ENCODE peak calls at places on chromosomes 5 and 9, in eight cellular contexts. One of them, this sample, is unnamed.

GRCh38 chr9:134366223-134367031 is 40.2 kb downstream of the RXRA start:
- DNase-seq in cardiac fibroblast: peak; percentile 91
- DNase-seq in fibroblast of the aortic adventitia: peak; percentile 93
- DNase-seq in dorsolateral prefrontal cortex: peak; percentile 89
- DNase-seq in upper lobe of right lung: peak; percentile 94
- DNase-seq in endothelial cell of umbilical vein: peak; percentile 77
- DNase-seq in GM23338: no peak
- DNase-seq in uterus: peak; percentile 91
- DNase-seq in this sample: peak; percentile 71

GRCh38 chr9:132056717-132057429 is 22.8 kb downstream of the MED27 start:
- DNase-seq in cardiac fibroblast: no peak
- DNase-seq in fibroblast of the aortic adventitia: no peak
- DNase-seq in dorsolateral prefrontal cortex: no peak
- DNase-seq in upper lobe of right lung: no peak
- DNase-seq in endothelial cell of umbilical vein: no peak
- DNase-seq in GM23338: no peak
- DNase-seq in uterus: no peak
- DNase-seq in this sample: no peak

GRCh38 chr5:34621280-34622045 is 34.7 kb upstream of the RAI14 start:
- DNase-seq in cardiac fibroblast: peak; percentile 39
- DNase-seq in fibroblast of the aortic adventitia: peak; percentile 68
- DNase-seq in dorsolateral prefrontal cortex: no peak
- DNase-seq in upper lobe of right lung: no peak
- DNase-seq in endothelial cell of umbilical vein: peak; percentile 93
- DNase-seq in GM23338: no peak
- DNase-seq in uterus: no peak
- DNase-seq in this sample: peak; percentile 23

GRCh38 chr9:35618325-35618727 is at the start of gene CD72:
- DNase-seq in cardiac fibroblast: no peak
- DNase-seq in fibroblast of the aortic adventitia: no peak
- DNase-seq in dorsolateral prefrontal cortex: no peak
- DNase-seq in upper lobe of right lung: no peak
- DNase-seq in endothelial cell of umbilical vein: no peak
- DNase-seq in GM23338: no peak
- DNase-seq in uterus: no peak
- DNase-seq in this sample: no peak

GRCh38 chr9:132591751-132592314 is 9.4 kb downstream of the BARHL1 start:
- DNase-seq in cardiac fibroblast: no peak
- DNase-seq in fibroblast of the aortic adventitia: no peak
- DNase-seq in dorsolateral prefrontal cortex: no peak
- DNase-seq in upper lobe of right lung: no peak
- DNase-seq in endothelial cell of umbilical vein: no peak
- DNase-seq in GM23338: peak; percentile 52
- DNase-seq in uterus: no peak
- DNase-seq in this sample: no peak

GRCh38 chr9:111566234-111566633 is 33.2 kb downstream of the PTGR1 start:
- DNase-seq in cardiac fibroblast: peak; percentile 45
- DNase-seq in fibroblast of the aortic adventitia: peak; percentile 10
- DNase-seq in dorsolateral prefrontal cortex: no peak
- DNase-seq in upper lobe of right lung: no peak
- DNase-seq in endothelial cell of umbilical vein: peak; percentile 22
- DNase-seq in GM23338: no peak
- DNase-seq in uterus: no peak
- DNase-seq in this sample: no peak

GRCh38 chr9:76087978-76088377 is 197.5 kb downstream of the PCSK5 start:
- DNase-seq in cardiac fibroblast: no peak
- DNase-seq in fibroblast of the aortic adventitia: no peak
- DNase-seq in dorsolateral prefrontal cortex: no peak
- DNase-seq in upper lobe of right lung: no peak
- DNase-seq in endothelial cell of umbilical vein: no peak
- DNase-seq in GM23338: no peak
- DNase-seq in uterus: no peak
- DNase-seq in this sample: no peak

GRCh38 chr5:64742821-64743220 is 25.7 kb downstream of the SREK1IP1 start:
- DNase-seq in cardiac fibroblast: no peak
- DNase-seq in fibroblast of the aortic adventitia: no peak
- DNase-seq in dorsolateral prefrontal cortex: no peak
- DNase-seq in upper lobe of right lung: no peak
- DNase-seq in endothelial cell of umbilical vein: no peak
- DNase-seq in GM23338: no peak
- DNase-seq in uterus: no peak
- DNase-seq in this sample: no peak

GRCh38 chr9:133449760-133450159 is 10.0 kb upstream of the CACFD1 start:
- DNase-seq in cardiac fibroblast: no peak
- DNase-seq in fibroblast of the aortic adventitia: no peak
- DNase-seq in dorsolateral prefrontal cortex: no peak
- DNase-seq in upper lobe of right lung: peak; percentile 79
- DNase-seq in endothelial cell of umbilical vein: no peak
- DNase-seq in GM23338: no peak
- DNase-seq in uterus: no peak
- DNase-seq in this sample: no peak

GRCh38 chr5:168364151-168364661 is 72.8 kb downstream of the WWC1 start:
- DNase-seq in cardiac fibroblast: no peak
- DNase-seq in fibroblast of the aortic adventitia: no peak
- DNase-seq in dorsolateral prefrontal cortex: no peak
- DNase-seq in upper lobe of right lung: no peak
- DNase-seq in endothelial cell of umbilical vein: no peak
- DNase-seq in GM23338: no peak
- DNase-seq in uterus: no peak
- DNase-seq in this sample: peak; percentile 78

GRCh38 chr9:70411141-70411929 is 3.1 kb downstream of the KLF9 start:
- DNase-seq in cardiac fibroblast: peak; percentile 85
- DNase-seq in fibroblast of the aortic adventitia: peak; percentile 87
- DNase-seq in dorsolateral prefrontal cortex: peak; percentile 78
- DNase-seq in upper lobe of right lung: peak; percentile 72
- DNase-seq in endothelial cell of umbilical vein: peak; percentile 77
- DNase-seq in GM23338: no peak
- DNase-seq in uterus: peak; percentile 60
- DNase-seq in this sample: no peak

GRCh38 chr5:116454417-116454927 is 120.2 kb downstream of the SEMA6A start:
- DNase-seq in cardiac fibroblast: peak; percentile 84
- DNase-seq in fibroblast of the aortic adventitia: peak; percentile 89
- DNase-seq in dorsolateral prefrontal cortex: no peak
- DNase-seq in upper lobe of right lung: no peak
- DNase-seq in endothelial cell of umbilical vein: peak; percentile 9
- DNase-seq in GM23338: no peak
- DNase-seq in uterus: no peak
- DNase-seq in this sample: peak; percentile 89

GRCh38 chr9:70510157-70510770 is 95.8 kb upstream of the KLF9 start:
- DNase-seq in cardiac fibroblast: no peak
- DNase-seq in fibroblast of the aortic adventitia: no peak
- DNase-seq in dorsolateral prefrontal cortex: no peak
- DNase-seq in upper lobe of right lung: peak; percentile 66
- DNase-seq in endothelial cell of umbilical vein: peak; percentile 46
- DNase-seq in GM23338: peak; percentile 77
- DNase-seq in uterus: no peak
- DNase-seq in this sample: no peak

GRCh38 chr5:137794863-137795262 is 40.7 kb upstream of the HNRNPA0 start:
- DNase-seq in cardiac fibroblast: no peak
- DNase-seq in fibroblast of the aortic adventitia: no peak
- DNase-seq in dorsolateral prefrontal cortex: no peak
- DNase-seq in upper lobe of right lung: no peak
- DNase-seq in endothelial cell of umbilical vein: no peak
- DNase-seq in GM23338: peak; percentile 63
- DNase-seq in uterus: no peak
- DNase-seq in this sample: no peak

GRCh38 chr5:81838307-81838906 is 87.5 kb upstream of the SSBP2 start:
- DNase-seq in cardiac fibroblast: peak; percentile 68
- DNase-seq in fibroblast of the aortic adventitia: peak; percentile 62
- DNase-seq in dorsolateral prefrontal cortex: no peak
- DNase-seq in upper lobe of right lung: no peak
- DNase-seq in endothelial cell of umbilical vein: peak; percentile 34
- DNase-seq in GM23338: peak; percentile 73
- DNase-seq in uterus: no peak
- DNase-seq in this sample: peak; percentile 39

GRCh38 chr5:107104774-107105050 is 566.0 kb downstream of the EFNA5 start:
- DNase-seq in cardiac fibroblast: peak; percentile 8
- DNase-seq in fibroblast of the aortic adventitia: peak; percentile 9
- DNase-seq in dorsolateral prefrontal cortex: no peak
- DNase-seq in upper lobe of right lung: no peak
- DNase-seq in endothelial cell of umbilical vein: no peak
- DNase-seq in GM23338: peak; percentile 66
- DNase-seq in uterus: no peak
- DNase-seq in this sample: no peak

GRCh38 chr9:26863074-26863473 is 29.5 kb downstream of the CAAP1 start:
- DNase-seq in cardiac fibroblast: peak; percentile 32
- DNase-seq in fibroblast of the aortic adventitia: peak; percentile 48
- DNase-seq in dorsolateral prefrontal cortex: no peak
- DNase-seq in upper lobe of right lung: no peak
- DNase-seq in endothelial cell of umbilical vein: no peak
- DNase-seq in GM23338: peak; percentile 62
- DNase-seq in uterus: no peak
- DNase-seq in this sample: peak; percentile 6

GRCh38 chr5:81756016-81756415 is 5.1 kb upstream of the SSBP2 start:
- DNase-seq in cardiac fibroblast: peak; percentile 57
- DNase-seq in fibroblast of the aortic adventitia: peak; percentile 32
- DNase-seq in dorsolateral prefrontal cortex: no peak
- DNase-seq in upper lobe of right lung: no peak
- DNase-seq in endothelial cell of umbilical vein: peak; percentile 51
- DNase-seq in GM23338: no peak
- DNase-seq in uterus: no peak
- DNase-seq in this sample: no peak

GRCh38 chr9:131021785-131022184 is 12.8 kb downstream of the LAMC3 start:
- DNase-seq in cardiac fibroblast: no peak
- DNase-seq in fibroblast of the aortic adventitia: no peak
- DNase-seq in dorsolateral prefrontal cortex: no peak
- DNase-seq in upper lobe of right lung: no peak
- DNase-seq in endothelial cell of umbilical vein: no peak
- DNase-seq in GM23338: no peak
- DNase-seq in uterus: no peak
- DNase-seq in this sample: no peak

DNA sequence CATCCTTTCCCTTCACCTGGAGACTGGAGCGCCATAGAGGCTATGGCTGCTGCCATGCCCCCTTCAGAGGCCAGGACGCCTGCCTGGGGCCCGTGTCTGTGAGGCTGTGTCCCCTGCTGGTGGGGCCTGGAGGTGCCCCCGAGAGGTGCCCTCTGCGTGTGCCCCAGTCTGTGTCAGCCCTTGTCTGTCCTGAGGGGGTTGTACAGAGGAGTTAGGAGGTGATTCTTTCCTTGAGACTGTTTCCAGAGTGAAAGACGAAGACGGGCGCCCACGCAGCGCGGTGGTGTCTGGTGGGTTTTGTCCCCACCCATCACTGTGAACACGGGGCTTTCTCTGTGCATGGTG is 24.6 kb downstream of the TRAF2 start:
- DNase-seq in cardiac fibroblast: no peak
- DNase-seq in fibroblast of the aortic adventitia: no peak
- DNase-seq in dorsolateral prefrontal cortex: no peak
- DNase-seq in upper lobe of right lung: no peak
- DNase-seq in endothelial cell of umbilical vein: no peak
- DNase-seq in GM23338: peak; percentile 29
- DNase-seq in uterus: no peak
- DNase-seq in this sample: no peak
- TF ChIP-seq CTCF in cardiac fibroblast: no peak
- TF ChIP-seq CTCF in fibroblast of the aortic adventitia: no peak
- TF ChIP-seq CTCF in dorsolateral prefrontal cortex: no peak
- TF ChIP-seq CTCF in upper lobe of right lung: no peak
- TF ChIP-seq CTCF in endothelial cell of umbilical vein: no peak
- TF ChIP-seq CTCF in GM23338: no peak
- TF ChIP-seq CTCF in uterus: no peak
- TF ChIP-seq CTCF in this sample: no peak

DNA sequence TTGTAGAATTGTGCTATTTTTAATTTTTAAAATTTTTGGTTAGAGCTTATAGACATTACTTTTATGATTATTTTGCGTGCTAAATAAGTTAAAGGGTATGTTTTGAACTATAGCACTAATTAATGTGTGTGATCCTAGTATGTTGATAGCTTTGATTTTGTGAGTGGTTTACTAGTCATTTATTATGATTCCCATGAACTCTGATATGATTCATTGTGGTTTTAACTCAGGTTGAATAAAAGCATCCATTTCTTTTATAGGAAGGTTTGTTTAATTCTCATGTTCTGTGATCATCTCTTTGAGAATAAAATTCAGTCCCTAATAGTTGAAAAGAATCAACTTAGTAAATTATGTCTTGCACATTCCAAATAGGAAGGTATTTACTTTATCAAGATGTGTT is 22.5 kb downstream of the C5orf22 start:
- DNase-seq in cardiac fibroblast: no peak
- DNase-seq in fibroblast of the aortic adventitia: no peak
- DNase-seq in dorsolateral prefrontal cortex: no peak
- DNase-seq in upper lobe of right lung: no peak
- DNase-seq in endothelial cell of umbilical vein: no peak
- DNase-seq in GM23338: no peak
- DNase-seq in uterus: no peak
- DNase-seq in this sample: no peak
- H3K4me3 ChIP-seq in cardiac fibroblast: no peak overlapping the region
- H3K4me3 ChIP-seq in fibroblast of the aortic adventitia: no peak overlapping the region
- H3K4me3 ChIP-seq in dorsolateral prefrontal cortex: no peak overlapping the region
- H3K4me3 ChIP-seq in upper lobe of right lung: no peak overlapping the region
- H3K4me3 ChIP-seq in endothelial cell of umbilical vein: no peak overlapping the region
- H3K4me3 ChIP-seq in GM23338: no peak overlapping the region
- H3K4me3 ChIP-seq in uterus: no peak overlapping the region
- H3K4me3 ChIP-seq in this sample: no peak overlapping the region

GRCh38 chr5:14707811-14708210 is 43.3 kb downstream of the OTULIN start:
- DNase-seq in cardiac fibroblast: no peak
- DNase-seq in fibroblast of the aortic adventitia: no peak
- DNase-seq in dorsolateral prefrontal cortex: no peak
- DNase-seq in upper lobe of right lung: no peak
- DNase-seq in endothelial cell of umbilical vein: no peak
- DNase-seq in GM23338: no peak
- DNase-seq in uterus: no peak
- DNase-seq in this sample: no peak
- TF ChIP-seq CTCF in cardiac fibroblast: no peak
- TF ChIP-seq CTCF in fibroblast of the aortic adventitia: no peak
- TF ChIP-seq CTCF in dorsolateral prefrontal cortex: no peak
- TF ChIP-seq CTCF in upper lobe of right lung: no peak
- TF ChIP-seq CTCF in endothelial cell of umbilical vein: no peak
- TF ChIP-seq CTCF in GM23338: no peak
- TF ChIP-seq CTCF in uterus: no peak
- TF ChIP-seq CTCF in this sample: no peak

GRCh38 chr5:181246276-181247050 is 2.8 kb upstream of the RACK1 start:
- DNase-seq in cardiac fibroblast: peak; percentile 89
- DNase-seq in fibroblast of the aortic adventitia: peak; percentile 80
- DNase-seq in dorsolateral prefrontal cortex: peak; percentile 88
- DNase-seq in upper lobe of right lung: peak; percentile 96
- DNase-seq in endothelial cell of umbilical vein: peak; percentile 78
- DNase-seq in GM23338: peak; percentile 89
- DNase-seq in uterus: peak; percentile 91
- DNase-seq in this sample: no peak

GRCh38 chr5:181245427-181246275 is 1.9 kb upstream of the RACK1 start:
- DNase-seq in cardiac fibroblast: no peak
- DNase-seq in fibroblast of the aortic adventitia: no peak
- DNase-seq in dorsolateral prefrontal cortex: no peak
- DNase-seq in upper lobe of right lung: no peak
- DNase-seq in endothelial cell of umbilical vein: no peak
- DNase-seq in GM23338: no peak
- DNase-seq in uterus: no peak
- DNase-seq in this sample: no peak

GRCh38 chr5:181243521-181244307 is at the start of gene RACK1:
- DNase-seq in cardiac fibroblast: peak; percentile 90
- DNase-seq in fibroblast of the aortic adventitia: peak; percentile 91
- DNase-seq in dorsolateral prefrontal cortex: peak; percentile 90
- DNase-seq in upper lobe of right lung: peak; percentile 93
- DNase-seq in endothelial cell of umbilical vein: peak; percentile 95
- DNase-seq in GM23338: peak; percentile 95
- DNase-seq in uterus: peak; percentile 86
- DNase-seq in this sample: peak; percentile 85

GRCh38 chr5:181243020-181243520 is 636 bp downstream of the RACK1 start:
- DNase-seq in cardiac fibroblast: no peak
- DNase-seq in fibroblast of the aortic adventitia: no peak
- DNase-seq in dorsolateral prefrontal cortex: no peak
- DNase-seq in upper lobe of right lung: no peak
- DNase-seq in endothelial cell of umbilical vein: peak; percentile 43
- DNase-seq in GM23338: no peak
- DNase-seq in uterus: no peak
- DNase-seq in this sample: no peak

GRCh38 chr5:181248277-181248676 is 4.6 kb upstream of the RACK1 start:
- DNase-seq in cardiac fibroblast: no peak
- DNase-seq in fibroblast of the aortic adventitia: no peak
- DNase-seq in dorsolateral prefrontal cortex: no peak
- DNase-seq in upper lobe of right lung: no peak
- DNase-seq in endothelial cell of umbilical vein: no peak
- DNase-seq in GM23338: no peak
- DNase-seq in uterus: no peak
- DNase-seq in this sample: no peak
- H3K4me3 ChIP-seq in cardiac fibroblast: peak overlapping the region; percentile 87
- H3K4me3 ChIP-seq in fibroblast of the aortic adventitia: peak overlapping the region; percentile 72
- H3K4me3 ChIP-seq in dorsolateral prefrontal cortex: no peak overlapping the region
- H3K4me3 ChIP-seq in upper lobe of right lung: peak overlapping the region; percentile 83
- H3K4me3 ChIP-seq in endothelial cell of umbilical vein: no peak overlapping the region
- H3K4me3 ChIP-seq in GM23338: peak overlapping the region; percentile 100
- H3K4me3 ChIP-seq in uterus: peak overlapping the region; percentile 74
- H3K4me3 ChIP-seq in this sample: peak overlapping the region; percentile 64

This sample was measured in astrocyte of the cerebellum.